ENCODE peak calls at places on chromosomes 13 and 19, in five cellular contexts. U, X, N, G and I are unnamed samples.

GRCh38 chr19:57334191-57334590 is 13.9 kb downstream of the ZNF543 start:
- DNase-seq in U (no peak), X (no peak), N (no peak), G (no peak), I (no peak)

GRCh38 chr19:36140289-36141038 is 598 bp downstream of the CAPNS1 start:
- DNase-seq in U (no peak), X (peak; percentile 73), N (peak; percentile 71), G (peak; percentile 31), I (peak; percentile 83)

GRCh38 chr13:73809561-73809960 is 324.6 kb downstream of the KLF12 start:
- DNase-seq in U (no peak), X (peak; percentile 30), N (no peak), G (no peak), I (no peak)

GRCh38 chr19:46296722-46297431 is at the start of gene HIF3A:
- DNase-seq in U (peak; percentile 70), X (peak; percentile 80), N (no peak), G (no peak), I (peak; percentile 10)

GRCh38 chr13:112721198-112722104 is 31.6 kb downstream of the ATP11A start:
- DNase-seq in U (no peak), X (no peak), N (no peak), G (no peak), I (no peak)

GRCh38 chr13:90498096-90498495 is 849.4 kb upstream of the MIR17HG start:
- DNase-seq in U (no peak), X (no peak), N (no peak), G (no peak), I (no peak)

GRCh38 chr19:53883231-53883661 is 1.2 kb downstream of the PRKCG start:
- DNase-seq in U (no peak), X (no peak), N (no peak), G (no peak), I (peak; percentile 38)

GRCh38 chr13:81872581-81872980 is 1531.7 kb upstream of the SPRY2 start:
- DNase-seq in U (no peak), X (no peak), N (peak; percentile 52), G (peak; percentile 33), I (no peak)

GRCh38 chr13:98478134-98479129 is 98.5 kb downstream of the STK24 start:
- DNase-seq in U (no peak), X (peak; percentile 46), N (peak; percentile 90), G (peak; percentile 33), I (peak; percentile 26)

GRCh38 chr19:46718934-46719551 is 2.1 kb upstream of the PRKD2 start:
- DNase-seq in U (no peak), X (no peak), N (peak; percentile 76), G (no peak), I (no peak)

GRCh38 chr13:54210397-54211050 is 1181.9 kb downstream of the OLFM4 start:
- DNase-seq in U (no peak), X (no peak), N (no peak), G (no peak), I (no peak)

GRCh38 chr19:51337141-51337860 is 4.6 kb downstream of the VSIG10L start:
- DNase-seq in U (no peak), X (no peak), N (no peak), G (no peak), I (no peak)

GRCh38 chr19:56504581-56504980 is 3.1 kb upstream of the ZNF471 start:
- DNase-seq in U (no peak), X (no peak), N (no peak), G (no peak), I (no peak)

GRCh38 chr13:113029487-113030258 is 60.7 kb downstream of the MCF2L start:
- DNase-seq in U (peak; percentile 39), X (peak; percentile 55), N (peak; percentile 47), G (peak; percentile 1), I (peak; percentile 61)

GRCh38 chr19:35642798-35643254 is 1.3 kb downstream of the ETV2 start:
- DNase-seq in U (no peak), X (no peak), N (no peak), G (no peak), I (no peak)

GRCh38 chr19:1286859-1287621 is 1.4 kb downstream of the EFNA2 start:
- DNase-seq in U (no peak), X (no peak), N (no peak), G (no peak), I (no peak)

GRCh38 chr19:33638167-33639033 is 16.6 kb downstream of the CHST8 start:
- DNase-seq in U (no peak), X (no peak), N (no peak), G (no peak), I (no peak)

GRCh38 chr19:991174-991931 is 7.2 kb downstream of the WDR18 start:
- DNase-seq in U (no peak), X (peak; percentile 72), N (peak; percentile 41), G (no peak), I (peak; percentile 89)